ENCODE peak calls at places on chromosomes 1 and 21, in seven cellular contexts. L is ovary, M is sigmoid colon, H is Peyer's patch, W is heart left ventricle, R is vagina, S is suprapubic skin. C is an unnamed sample.

GRCh38 chr1:182952677-182953444 is at the start of gene SHCBP1L:
- DNase-seq in W (no peak), M (no peak), R (no peak), L (no peak), H (no peak), S (no peak), C (no peak)

GRCh38 chr1:85495556-85495955 is 30.6 kb upstream of the DDAH1 start:
- DNase-seq in S (no peak), W (no peak), R (no peak), L (no peak), H (peak; percentile 51), M (no peak), C (peak; percentile 22)

GRCh38 chr1:4210043-4210442 is 310.0 kb upstream of the C1orf174 start:
- DNase-seq in L (no peak), H (no peak), S (peak; percentile 26), W (no peak), R (peak; percentile 40), M (no peak), C (no peak)

GRCh38 chr1:237386362-237387143 is 344.6 kb downstream of the RYR2 start:
- DNase-seq in H (no peak), L (no peak), W (no peak), S (no peak), R (no peak), M (no peak), C (no peak)

GRCh38 chr1:26789953-26790352 is 2.2 kb downstream of the PIGV start:
- DNase-seq in H (no peak), S (no peak), L (no peak), W (no peak), M (no peak), R (no peak), C (no peak)

GRCh38 chr1:2840036-2840809 is 38.7 kb upstream of the TTC34 start:
- DNase-seq in L (no peak), S (no peak), H (peak; percentile 62), W (no peak), M (no peak), R (no peak), C (no peak)

GRCh38 chr1:222240536-222241181 is 307.2 kb downstream of the HHIPL2 start:
- DNase-seq in L (no peak), M (no peak), R (no peak), S (no peak), W (no peak), H (no peak), C (no peak)

GRCh38 chr1:200708769-200709168 is 29.9 kb upstream of the CAMSAP2 start:
- DNase-seq in M (no peak), R (no peak), L (no peak), S (no peak), H (no peak), W (no peak), C (no peak)

GRCh38 chr1:37056201-37056764 is 22.0 kb upstream of the GRIK3 start:
- DNase-seq in W (no peak), R (no peak), M (no peak), H (no peak), L (no peak), S (no peak), C (no peak)

GRCh38 chr1:86860020-86860419 is 53.9 kb downstream of the SELENOF start:
- DNase-seq in R (no peak), L (no peak), M (no peak), H (no peak), W (no peak), S (no peak), C (no peak)

GRCh38 chr1:230849451-230850194 is 18.7 kb downstream of the C1orf198 start:
- DNase-seq in W (peak; percentile 81), S (no peak), R (no peak), L (peak; percentile 67), M (peak; percentile 84), H (no peak), C (no peak)

GRCh38 chr1:182603646-182604127 is 502 bp downstream of the RGS16 start:
- DNase-seq in L (no peak), H (no peak), M (peak; percentile 72), S (no peak), W (no peak), R (no peak), C (no peak)

GRCh38 chr1:215992620-215993019 is 425.5 kb downstream of the KCTD3 start:
- DNase-seq in M (no peak), W (no peak), H (no peak), R (no peak), L (no peak), S (no peak), C (no peak)

GRCh38 chr1:51423098-51423821 is 92.9 kb upstream of the TTC39A start:
- DNase-seq in L (no peak), M (no peak), R (no peak), H (no peak), S (no peak), W (peak; percentile 39), C (no peak)

DNA sequence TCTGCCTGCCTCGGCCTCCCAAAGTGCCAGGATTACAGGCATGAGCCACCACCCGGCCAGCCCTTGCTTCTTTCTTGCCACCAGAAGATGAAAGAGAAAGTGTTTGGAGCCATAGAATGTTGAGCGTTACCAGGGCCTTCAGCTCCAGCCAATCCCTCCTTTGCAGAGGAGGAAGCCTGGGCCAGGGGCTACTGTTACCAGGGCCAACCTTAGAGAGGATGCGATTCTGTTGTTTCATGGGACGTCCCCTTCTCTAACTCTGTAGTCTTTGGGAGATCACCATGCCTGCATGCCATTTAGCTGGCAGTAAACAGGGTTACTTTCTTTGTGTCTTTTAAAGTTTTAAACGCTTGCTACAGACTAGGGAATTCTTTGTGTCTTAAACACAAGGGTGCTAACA is 45.8 kb downstream of the CLDN14 start:
- DNase-seq in R (no peak), W (no peak), M (no peak), H (no peak), S (no peak), L (no peak), C (no peak)
- TF ChIP-seq CTCF in R (no peak), W (no peak), M (no peak), H (no peak), S (no peak), L (no peak), C (no peak)

DNA sequence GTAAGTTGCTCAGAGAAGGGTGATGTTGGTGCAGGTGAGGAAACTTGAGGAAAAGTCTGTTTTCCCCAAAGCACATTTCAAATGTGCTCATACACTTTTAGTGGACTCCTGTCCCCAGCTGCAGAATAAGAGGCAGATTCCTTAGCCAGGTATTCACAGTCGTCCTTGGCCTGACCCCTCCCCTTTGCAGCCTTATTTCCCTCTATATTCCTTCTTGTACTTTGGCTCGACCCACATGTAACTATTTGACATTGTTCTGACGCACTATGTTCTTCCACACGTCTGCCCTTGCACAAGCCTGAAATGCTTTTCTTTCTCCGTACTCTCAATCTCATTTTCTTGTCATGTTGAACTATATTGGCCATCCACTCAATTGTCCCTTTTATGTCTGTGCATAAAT is 498.4 kb upstream of the USP24 start:
- DNase-seq in W (no peak), H (no peak), S (no peak), L (no peak), M (no peak), R (no peak), C (no peak)
- H3K4me1 ChIP-seq in W (peaks cover 29% of the 10 kb centered on the region), H (no peaks in the 10 kb centered on the region), S (no peaks in the 10 kb centered on the region), L (peaks cover 11% of the 10 kb centered on the region), M (peaks cover 23% of the 10 kb centered on the region), R (peaks cover 19% of the 10 kb centered on the region), C (peaks cover 8% of the 10 kb centered on the region)

GRCh38 chr1:112788561-112788960 is 73.4 kb upstream of the PPM1J start:
- DNase-seq in L (no peak), S (no peak), M (no peak), R (no peak), H (no peak), W (no peak), C (no peak)
- TF ChIP-seq POLR2A in L (no peak), S (no peak), M (no peak), R (no peak), H (no peak), W (no peak), C (no peak)

GRCh38 chr21:35441868-35442582 is 392.9 kb upstream of the RUNX1 start:
- DNase-seq in R (no peak), L (no peak), M (no peak), S (no peak), W (no peak), H (no peak), C (no peak)

GRCh38 chr21:35437941-35438340 is 388.8 kb upstream of the RUNX1 start:
- DNase-seq in L (no peak), M (no peak), S (no peak), H (no peak), W (no peak), R (no peak), C (no peak)

GRCh38 chr21:35438643-35439404 is 389.7 kb upstream of the RUNX1 start:
- DNase-seq in M (no peak), H (peak; percentile 52), S (no peak), L (no peak), R (no peak), W (no peak), C (no peak)

DNA sequence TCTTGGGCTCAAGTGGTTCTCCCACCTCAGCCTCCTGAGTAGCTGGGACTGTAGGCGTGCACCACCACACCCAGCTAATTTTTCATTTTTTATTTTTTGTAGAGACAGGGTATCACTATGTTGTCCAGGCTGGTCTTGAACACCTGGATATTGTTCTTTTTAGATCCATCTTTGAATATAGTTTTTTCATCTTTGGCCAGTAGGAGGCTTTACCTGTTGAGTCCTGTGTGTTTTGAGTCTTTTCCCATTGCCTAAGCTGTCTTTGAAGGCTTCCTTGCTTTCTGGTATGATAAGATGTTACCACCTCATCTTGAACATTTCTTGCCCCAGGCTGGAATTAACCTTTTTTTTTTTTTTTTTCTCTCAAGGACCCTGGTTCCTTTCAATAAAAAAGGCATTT is 387.8 kb upstream of the RUNX1 start:
- DNase-seq in R (no peak), S (no peak), W (no peak), M (no peak), L (no peak), H (no peak), C (no peak)
- TF ChIP-seq CTCF in R (no peak), S (no peak), W (no peak), M (no peak), L (no peak), H (peak; percentile 5), C (no peak)

DNA sequence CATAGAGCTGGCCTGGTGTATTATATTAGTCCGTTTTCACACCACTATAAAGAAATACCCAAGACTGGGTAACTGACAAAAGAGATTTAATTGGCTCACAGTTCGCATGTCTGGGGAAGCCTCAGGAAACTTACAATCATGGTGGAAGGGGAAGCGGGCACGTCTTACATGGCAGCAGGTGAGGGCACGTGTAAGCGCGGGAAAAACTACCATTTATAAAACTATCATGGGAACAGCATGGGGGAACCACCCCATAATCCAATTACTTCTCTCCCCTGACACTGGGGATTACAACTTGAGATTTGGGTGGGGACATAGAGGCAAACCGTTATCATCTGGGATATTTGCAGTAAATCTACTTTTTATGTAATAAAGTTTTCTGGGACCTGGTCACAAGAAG is 6.8 kb downstream of the IER5 start:
- DNase-seq in W (no peak), L (no peak), S (no peak), R (no peak), H (no peak), M (no peak), C (no peak)
- H3K4me1 ChIP-seq in W (peaks cover 94% of the 10 kb centered on the region), L (peaks cover 12% of the 10 kb centered on the region), S (peaks cover 85% of the 10 kb centered on the region), R (peaks cover 81% of the 10 kb centered on the region), H (peaks cover 30% of the 10 kb centered on the region), M (peaks cover 82% of the 10 kb centered on the region), C (peaks cover 66% of the 10 kb centered on the region)

C was measured in gastrocnemius medialis.